ENCODE peak calls at places on chromosome 4, in eight cellular contexts. D, V, C, L, G, W, U and X are unnamed samples.

GRCh38 chr4:107037188-107037587 is 1.1 kb upstream of the DKK2 start:
- DNase-seq in G (peak; percentile 17), W (no peak), L (peak; percentile 90), U (peak; percentile 56), C (no peak), D (peak; percentile 48), V (no peak), X (peak; percentile 19)

GRCh38 chr4:149077142-149077541 is 634.9 kb upstream of the NR3C2 start:
- DNase-seq in V (no peak), W (no peak), D (no peak), U (no peak), G (no peak), C (no peak), L (no peak), X (no peak)

GRCh38 chr4:159966741-159967140 is 863.9 kb downstream of the RAPGEF2 start:
- DNase-seq in L (no peak), C (no peak), G (no peak), U (no peak), W (no peak), V (no peak), D (no peak), X (no peak)

GRCh38 chr4:8359193-8359592 is 81.3 kb downstream of the ACOX3 start:
- DNase-seq in C (no peak), W (no peak), G (no peak), V (no peak), D (no peak), L (no peak), U (no peak), X (no peak)

GRCh38 chr4:181946902-181947301 is 296.3 kb upstream of the TENM3 start:
- DNase-seq in G (no peak), L (no peak), C (no peak), U (no peak), V (no peak), D (no peak), W (no peak), X (no peak)

GRCh38 chr4:45518832-45519231 is 605.0 kb downstream of the GABRG1 start:
- DNase-seq in U (no peak), G (no peak), D (no peak), L (no peak), C (no peak), V (no peak), W (no peak), X (no peak)

GRCh38 chr4:40280586-40280985 is 54.5 kb upstream of the CHRNA9 start:
- DNase-seq in L (no peak), U (no peak), D (no peak), V (no peak), G (no peak), W (no peak), C (no peak), X (no peak)

GRCh38 chr4:166941629-166942028 is 292.7 kb downstream of the SPOCK3 start:
- DNase-seq in W (no peak), V (no peak), L (no peak), C (peak; percentile 71), G (peak; percentile 95), D (no peak), U (no peak), X (no peak)

GRCh38 chr4:82275431-82276423 is 98.1 kb downstream of the HNRNPD start:
- DNase-seq in C (no peak), D (no peak), U (no peak), G (peak; percentile 16), W (no peak), V (no peak), L (no peak), X (no peak)

GRCh38 chr4:23728971-23729370 is 160.9 kb downstream of the PPARGC1A start:
- DNase-seq in V (no peak), L (no peak), W (no peak), U (no peak), D (no peak), C (no peak), G (peak; percentile 3), X (no peak)

GRCh38 chr4:5300275-5300674 is 249.0 kb downstream of the STK32B start:
- DNase-seq in G (no peak), D (no peak), U (no peak), L (no peak), W (no peak), C (no peak), V (no peak), X (no peak)

GRCh38 chr4:140250989-140251552 is 97.1 kb upstream of the MAML3 start:
- DNase-seq in V (no peak), W (no peak), G (no peak), C (no peak), U (peak; percentile 44), D (no peak), L (no peak), X (peak; percentile 9)

GRCh38 chr4:87058272-87059073 is 123.7 kb downstream of the AFF1 start:
- DNase-seq in L (no peak), U (no peak), D (no peak), C (peak; percentile 42), W (no peak), G (peak; percentile 73), V (no peak), X (peak; percentile 71)

GRCh38 chr4:173748353-173748752 is 218.3 kb upstream of the HAND2 start:
- DNase-seq in L (no peak), D (no peak), U (peak; percentile 14), W (no peak), V (no peak), C (no peak), G (no peak), X (no peak)

GRCh38 chr4:173753408-173753807 is 223.4 kb upstream of the HAND2 start:
- DNase-seq in L (no peak), V (no peak), C (no peak), U (no peak), G (no peak), W (no peak), D (no peak), X (no peak)

GRCh38 chr4:173747537-173748257 is 217.7 kb upstream of the HAND2 start:
- DNase-seq in D (no peak), L (no peak), G (no peak), W (no peak), C (no peak), V (no peak), U (no peak), X (no peak)

GRCh38 chr4:173758132-173758531 is 228.1 kb upstream of the HAND2 start:
- DNase-seq in G (no peak), C (no peak), L (no peak), U (no peak), V (no peak), D (no peak), W (no peak), X (no peak)

GRCh38 chr4:173752610-173753009 is 222.6 kb upstream of the HAND2 start:
- DNase-seq in V (no peak), D (no peak), G (no peak), C (peak; percentile 62), U (peak; percentile 11), W (no peak), L (no peak), X (no peak)
- TF ChIP-seq CTCF in V (no peak), D (no peak), G (no peak), C (peak; percentile 61), U (peak; percentile 60), W (no peak), L (no peak), X (no peak)

DNA sequence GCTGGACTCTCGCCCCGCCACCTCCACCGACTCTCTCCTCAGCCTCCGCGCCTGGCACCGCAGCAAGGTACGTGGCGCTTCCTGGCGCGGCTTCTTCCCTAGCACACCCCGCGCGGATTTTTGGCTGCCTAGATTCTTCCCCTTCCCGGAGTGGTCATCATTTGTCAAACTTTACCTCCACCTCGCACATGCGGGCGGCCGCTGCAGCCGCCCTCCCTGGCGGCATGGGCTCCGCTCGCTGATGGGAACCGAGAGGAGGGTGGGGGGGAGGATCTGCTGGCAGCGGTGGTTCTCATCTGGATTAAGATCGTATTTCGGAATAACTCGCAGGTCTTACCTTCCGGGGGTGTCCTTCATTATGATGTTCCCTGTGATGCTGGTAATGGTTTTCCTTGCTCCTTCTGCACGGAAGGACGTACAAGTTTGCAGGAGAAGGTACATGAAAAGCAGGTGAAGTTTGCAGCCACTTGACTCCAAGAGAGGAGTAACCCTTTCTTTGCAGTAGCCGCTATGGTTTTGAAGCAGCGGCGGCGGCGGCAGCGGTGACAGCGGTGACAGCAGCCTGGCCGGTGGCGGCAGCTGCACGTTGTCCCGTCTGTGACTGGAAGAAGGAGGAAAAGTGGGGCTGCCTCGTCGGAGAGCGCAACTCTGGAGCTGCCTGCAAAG is 2183.9 kb upstream of the TENM3 start:
- DNase-seq in V (no peak), D (peak; percentile 13), L (no peak), W (no peak), U (no peak), G (no peak), C (peak; percentile 22), X (peak; percentile 13)
- H3K4me3 ChIP-seq in V (peak overlapping the region; percentile 37), D (peak overlapping the region; percentile 66), L (peak overlapping the region; percentile 25), W (peak overlapping the region; percentile 31), U (peak overlapping the region; percentile 45), G (peak overlapping the region; percentile 37), C (peak overlapping the region; percentile 59), X (peak overlapping the region; percentile 24)

DNA sequence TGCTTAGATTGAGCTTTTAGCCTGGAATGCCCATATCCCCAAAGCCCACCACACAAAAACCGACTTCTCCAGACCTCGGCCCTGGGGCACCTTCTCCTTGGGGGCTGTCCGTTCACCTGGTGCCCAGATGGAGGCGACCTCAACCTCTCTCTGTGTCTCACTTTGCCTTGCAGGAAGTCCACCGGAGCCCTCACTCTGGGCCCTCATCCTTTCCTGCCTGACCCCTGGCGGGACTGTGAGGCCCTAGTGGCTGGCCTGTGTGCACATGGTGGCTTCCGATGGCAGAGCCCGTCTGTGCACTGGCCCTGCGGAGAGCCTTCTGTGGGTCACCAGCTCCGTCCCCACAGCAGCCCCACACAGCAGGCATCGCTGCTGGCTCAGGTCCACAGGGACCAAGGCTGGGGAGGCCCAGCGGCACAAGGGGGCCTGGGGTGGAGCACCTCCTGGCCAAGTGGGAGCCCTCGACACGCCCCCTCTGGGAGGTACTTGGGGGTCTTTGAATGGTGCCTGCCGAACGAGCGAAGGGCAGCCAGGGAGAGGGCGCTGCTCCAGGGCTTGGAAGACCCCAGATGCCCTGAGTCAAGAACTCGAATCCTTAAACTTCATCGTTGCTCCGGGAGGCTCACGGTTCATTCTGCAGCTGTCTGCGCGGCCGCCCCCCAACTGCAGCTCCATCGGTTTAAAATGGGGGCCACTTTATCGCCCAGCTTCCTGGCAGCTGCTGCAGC is 97.2 kb upstream of the ADRA2C start:
- DNase-seq in G (no peak), U (no peak), W (no peak), C (no peak), V (no peak), L (no peak), D (no peak), X (no peak)
- TF ChIP-seq CTCF in G (no peak), U (no peak), W (no peak), C (no peak), V (no peak), L (no peak), D (no peak), X (no peak)

GRCh38 chr4:48190839-48191238 is 56.8 kb upstream of the TXK start:
- DNase-seq in W (no peak), L (no peak), D (no peak), C (peak; percentile 64), V (no peak), G (no peak), U (no peak), X (no peak)
- H3K4me3 ChIP-seq in W (no peak overlapping the region), L (no peak overlapping the region), D (no peak overlapping the region), C (no peak overlapping the region), V (no peak overlapping the region), G (no peak overlapping the region), U (no peak overlapping the region), X (no peak overlapping the region)

DNA sequence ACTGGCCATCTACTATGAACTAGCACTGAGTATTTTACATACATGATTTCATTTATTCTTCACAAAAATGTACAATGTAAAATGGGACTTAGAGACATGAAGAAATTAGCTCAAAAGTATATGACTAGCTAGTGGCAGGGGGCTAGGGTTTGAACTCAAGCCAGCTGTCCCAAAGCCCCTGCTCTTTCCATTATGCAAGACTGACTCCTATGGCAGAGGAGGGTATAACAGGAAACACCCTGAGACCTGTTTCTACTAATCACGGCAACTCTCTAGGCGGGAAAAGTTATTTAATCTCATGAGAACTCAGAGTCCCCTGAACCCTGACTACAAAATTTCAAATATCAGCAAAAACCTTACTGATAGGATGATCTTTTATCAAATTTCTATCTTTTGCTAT is 150.6 kb downstream of the PRDM5 start:
- DNase-seq in G (no peak), L (no peak), U (no peak), C (no peak), V (no peak), W (no peak), D (no peak), X (no peak)
- TF ChIP-seq CTCF in G (no peak), L (no peak), U (no peak), C (peak; percentile 26), V (no peak), W (no peak), D (no peak), X (no peak)